ENCODE peak calls at places on chromosomes 6 and 20, in seven cellular contexts. One of them, this sample, is unnamed. For H3K4me1 and H3K27me3, the result is how much of the 10 kb centered on the place peaks cover.

GRCh38 chr20:62893700-62894099 is 32.1 kb upstream of the TCFL5 start:
- DNase-seq in endothelial cell of umbilical vein: no peak
- DNase-seq in lung: no peak
- DNase-seq in stomach: no peak
- DNase-seq in foreskin keratinocyte: no peak
- DNase-seq in CD8-positive, alpha-beta T cell: no peak
- DNase-seq in CD4-positive, alpha-beta memory T cell: no peak
- DNase-seq in this sample: no peak

GRCh38 chr20:45036044-45036755 is 64.7 kb downstream of the KCNS1 start:
- DNase-seq in endothelial cell of umbilical vein: peak
- DNase-seq in lung: no peak
- DNase-seq in stomach: no peak
- DNase-seq in foreskin keratinocyte: peak
- DNase-seq in CD8-positive, alpha-beta T cell: no peak
- DNase-seq in CD4-positive, alpha-beta memory T cell: peak
- DNase-seq in this sample: peak

GRCh38 chr6:105646391-105646867 is 243.5 kb upstream of the PREP start:
- DNase-seq in endothelial cell of umbilical vein: no peak
- DNase-seq in lung: no peak
- DNase-seq in stomach: no peak
- DNase-seq in foreskin keratinocyte: peak
- DNase-seq in CD8-positive, alpha-beta T cell: no peak
- DNase-seq in CD4-positive, alpha-beta memory T cell: peak
- DNase-seq in this sample: no peak

GRCh38 chr20:9570612-9571011 is 56.2 kb downstream of the LAMP5 start:
- DNase-seq in endothelial cell of umbilical vein: no peak
- DNase-seq in lung: no peak
- DNase-seq in stomach: no peak
- DNase-seq in foreskin keratinocyte: no peak
- DNase-seq in CD8-positive, alpha-beta T cell: no peak
- DNase-seq in CD4-positive, alpha-beta memory T cell: no peak
- DNase-seq in this sample: no peak

GRCh38 chr20:16505894-16506293 is 67.4 kb downstream of the KIF16B start:
- DNase-seq in endothelial cell of umbilical vein: no peak
- DNase-seq in lung: no peak
- DNase-seq in stomach: no peak
- DNase-seq in foreskin keratinocyte: no peak
- DNase-seq in CD8-positive, alpha-beta T cell: no peak
- DNase-seq in CD4-positive, alpha-beta memory T cell: no peak
- DNase-seq in this sample: no peak

GRCh38 chr20:15923030-15923776 is 650.0 kb downstream of the KIF16B start:
- DNase-seq in endothelial cell of umbilical vein: no peak
- DNase-seq in lung: no peak
- DNase-seq in stomach: no peak
- DNase-seq in foreskin keratinocyte: no peak
- DNase-seq in CD8-positive, alpha-beta T cell: no peak
- DNase-seq in CD4-positive, alpha-beta memory T cell: no peak
- DNase-seq in this sample: no peak

GRCh38 chr20:3697588-3698235 is 14.7 kb downstream of the SIGLEC1 start:
- DNase-seq in endothelial cell of umbilical vein: no peak
- DNase-seq in lung: no peak
- DNase-seq in stomach: no peak
- DNase-seq in foreskin keratinocyte: no peak
- DNase-seq in CD8-positive, alpha-beta T cell: no peak
- DNase-seq in CD4-positive, alpha-beta memory T cell: no peak
- DNase-seq in this sample: no peak

GRCh38 chr6:106446287-106446885 is 85.9 kb downstream of the CRYBG1 start:
- DNase-seq in endothelial cell of umbilical vein: peak
- DNase-seq in lung: no peak
- DNase-seq in stomach: no peak
- DNase-seq in foreskin keratinocyte: no peak
- DNase-seq in CD8-positive, alpha-beta T cell: no peak
- DNase-seq in CD4-positive, alpha-beta memory T cell: no peak
- DNase-seq in this sample: no peak

GRCh38 chr20:36070451-36070850 is 84.1 kb upstream of the EPB41L1 start:
- DNase-seq in endothelial cell of umbilical vein: no peak
- DNase-seq in lung: no peak
- DNase-seq in stomach: no peak
- DNase-seq in foreskin keratinocyte: no peak
- DNase-seq in CD8-positive, alpha-beta T cell: no peak
- DNase-seq in CD4-positive, alpha-beta memory T cell: no peak
- DNase-seq in this sample: no peak

GRCh38 chr20:50373674-50374286 is 136.4 kb upstream of the PTPN1 start:
- DNase-seq in endothelial cell of umbilical vein: no peak
- DNase-seq in lung: no peak
- DNase-seq in stomach: no peak
- DNase-seq in foreskin keratinocyte: peak
- DNase-seq in CD8-positive, alpha-beta T cell: no peak
- DNase-seq in CD4-positive, alpha-beta memory T cell: no peak
- DNase-seq in this sample: no peak

GRCh38 chr20:20452254-20452676 is 84.4 kb downstream of the INSM1 start:
- DNase-seq in endothelial cell of umbilical vein: peak
- DNase-seq in lung: no peak
- DNase-seq in stomach: peak
- DNase-seq in foreskin keratinocyte: peak
- DNase-seq in CD8-positive, alpha-beta T cell: peak
- DNase-seq in CD4-positive, alpha-beta memory T cell: peak
- DNase-seq in this sample: no peak

GRCh38 chr6:6649824-6650349 is 61.4 kb downstream of the LY86 start:
- DNase-seq in endothelial cell of umbilical vein: no peak
- DNase-seq in lung: no peak
- DNase-seq in stomach: no peak
- DNase-seq in foreskin keratinocyte: no peak
- DNase-seq in CD8-positive, alpha-beta T cell: peak
- DNase-seq in CD4-positive, alpha-beta memory T cell: no peak
- DNase-seq in this sample: no peak

GRCh38 chr20:59125909-59126308 is 37.7 kb upstream of the ZNF831 start:
- DNase-seq in endothelial cell of umbilical vein: no peak
- DNase-seq in lung: no peak
- DNase-seq in stomach: no peak
- DNase-seq in foreskin keratinocyte: no peak
- DNase-seq in CD8-positive, alpha-beta T cell: peak
- DNase-seq in CD4-positive, alpha-beta memory T cell: no peak
- DNase-seq in this sample: no peak

GRCh38 chr20:50572922-50573777 is 63.0 kb downstream of the PTPN1 start:
- DNase-seq in endothelial cell of umbilical vein: peak
- DNase-seq in lung: no peak
- DNase-seq in stomach: no peak
- DNase-seq in foreskin keratinocyte: no peak
- DNase-seq in CD8-positive, alpha-beta T cell: no peak
- DNase-seq in CD4-positive, alpha-beta memory T cell: no peak
- DNase-seq in this sample: no peak

GRCh38 chr20:4091332-4092135 is 76.2 kb upstream of the RNF24 start:
- DNase-seq in endothelial cell of umbilical vein: peak
- DNase-seq in lung: peak
- DNase-seq in stomach: peak
- DNase-seq in foreskin keratinocyte: no peak
- DNase-seq in CD8-positive, alpha-beta T cell: peak
- DNase-seq in CD4-positive, alpha-beta memory T cell: no peak
- DNase-seq in this sample: no peak

GRCh38 chr20:61661583-61661982 is 404.1 kb downstream of the TAF4 start:
- DNase-seq in endothelial cell of umbilical vein: no peak
- DNase-seq in lung: no peak
- DNase-seq in stomach: no peak
- DNase-seq in foreskin keratinocyte: no peak
- DNase-seq in CD8-positive, alpha-beta T cell: no peak
- DNase-seq in CD4-positive, alpha-beta memory T cell: no peak
- DNase-seq in this sample: no peak

GRCh38 chr6:16544006-16544405 is 217.3 kb downstream of the ATXN1 start:
- DNase-seq in endothelial cell of umbilical vein: peak
- DNase-seq in lung: no peak
- DNase-seq in stomach: no peak
- DNase-seq in foreskin keratinocyte: no peak
- DNase-seq in CD8-positive, alpha-beta T cell: no peak
- DNase-seq in CD4-positive, alpha-beta memory T cell: no peak
- DNase-seq in this sample: no peak

GRCh38 chr6:150894935-150895686 is 29.6 kb downstream of the MTHFD1L start:
- DNase-seq in endothelial cell of umbilical vein: no peak
- DNase-seq in lung: no peak
- DNase-seq in stomach: no peak
- DNase-seq in foreskin keratinocyte: no peak
- DNase-seq in CD8-positive, alpha-beta T cell: no peak
- DNase-seq in CD4-positive, alpha-beta memory T cell: peak
- DNase-seq in this sample: peak

GRCh38 chr20:41175727-41176330 is 38.5 kb downstream of the PLCG1 start:
- DNase-seq in endothelial cell of umbilical vein: no peak
- DNase-seq in lung: no peak
- DNase-seq in stomach: no peak
- DNase-seq in foreskin keratinocyte: no peak
- DNase-seq in CD8-positive, alpha-beta T cell: no peak
- DNase-seq in CD4-positive, alpha-beta memory T cell: no peak
- DNase-seq in this sample: peak

GRCh38 chr6:111087106-111087835 is at the start of gene SLC16A10:
- DNase-seq in endothelial cell of umbilical vein: peak
- DNase-seq in lung: peak
- DNase-seq in stomach: peak
- DNase-seq in foreskin keratinocyte: no peak
- DNase-seq in CD8-positive, alpha-beta T cell: peak
- DNase-seq in CD4-positive, alpha-beta memory T cell: peak
- DNase-seq in this sample: peak

GRCh38 chr20:62025394-62025793 is 40.3 kb downstream of the TAF4 start:
- DNase-seq in endothelial cell of umbilical vein: peak
- DNase-seq in lung: no peak
- DNase-seq in stomach: no peak
- DNase-seq in foreskin keratinocyte: no peak
- DNase-seq in CD8-positive, alpha-beta T cell: no peak
- DNase-seq in CD4-positive, alpha-beta memory T cell: no peak
- DNase-seq in this sample: no peak

GRCh38 chr6:138428943-138429616 is 25.1 kb downstream of the HEBP2 start:
- DNase-seq in endothelial cell of umbilical vein: peak
- DNase-seq in lung: no peak
- DNase-seq in stomach: no peak
- DNase-seq in foreskin keratinocyte: peak
- DNase-seq in CD8-positive, alpha-beta T cell: no peak
- DNase-seq in CD4-positive, alpha-beta memory T cell: no peak
- DNase-seq in this sample: peak

GRCh38 chr6:40550096-40550731 is 37.0 kb downstream of the LRFN2 start:
- DNase-seq in endothelial cell of umbilical vein: peak
- DNase-seq in lung: peak
- DNase-seq in stomach: peak
- DNase-seq in foreskin keratinocyte: peak
- DNase-seq in CD8-positive, alpha-beta T cell: no peak
- DNase-seq in CD4-positive, alpha-beta memory T cell: no peak
- DNase-seq in this sample: peak

GRCh38 chr6:155185544-155185943 is 78.3 kb upstream of the CLDN20 start:
- DNase-seq in endothelial cell of umbilical vein: peak
- DNase-seq in lung: no peak
- DNase-seq in stomach: peak
- DNase-seq in foreskin keratinocyte: peak
- DNase-seq in CD8-positive, alpha-beta T cell: no peak
- DNase-seq in CD4-positive, alpha-beta memory T cell: no peak
- DNase-seq in this sample: peak

GRCh38 chr6:134168580-134169223 is 116.3 kb upstream of the SLC2A12 start:
- DNase-seq in endothelial cell of umbilical vein: no peak
- DNase-seq in lung: no peak
- DNase-seq in stomach: no peak
- DNase-seq in foreskin keratinocyte: peak
- DNase-seq in CD8-positive, alpha-beta T cell: no peak
- DNase-seq in CD4-positive, alpha-beta memory T cell: no peak
- DNase-seq in this sample: no peak

GRCh38 chr6:148524976-148525375 is 182.3 kb downstream of the SASH1 start:
- DNase-seq in endothelial cell of umbilical vein: peak
- DNase-seq in lung: no peak
- DNase-seq in stomach: no peak
- DNase-seq in foreskin keratinocyte: no peak
- DNase-seq in CD8-positive, alpha-beta T cell: no peak
- DNase-seq in CD4-positive, alpha-beta memory T cell: no peak
- DNase-seq in this sample: no peak

GRCh38 chr6:1086446-1086845 is 225.5 kb upstream of the FOXQ1 start:
- DNase-seq in endothelial cell of umbilical vein: no peak
- DNase-seq in lung: no peak
- DNase-seq in stomach: no peak
- DNase-seq in foreskin keratinocyte: no peak
- DNase-seq in CD8-positive, alpha-beta T cell: no peak
- DNase-seq in CD4-positive, alpha-beta memory T cell: no peak
- DNase-seq in this sample: no peak
- H3K4me1 ChIP-seq in endothelial cell of umbilical vein: under half
- H3K4me1 ChIP-seq in lung: under half
- H3K4me1 ChIP-seq in stomach: under half
- H3K4me1 ChIP-seq in foreskin keratinocyte: under half
- H3K4me1 ChIP-seq in CD8-positive, alpha-beta T cell: under half
- H3K4me1 ChIP-seq in CD4-positive, alpha-beta memory T cell: under half
- H3K4me1 ChIP-seq in this sample: under half

GRCh38 chr6:37704066-37704465 is 6.4 kb upstream of the MDGA1 start:
- DNase-seq in endothelial cell of umbilical vein: no peak
- DNase-seq in lung: no peak
- DNase-seq in stomach: no peak
- DNase-seq in foreskin keratinocyte: no peak
- DNase-seq in CD8-positive, alpha-beta T cell: no peak
- DNase-seq in CD4-positive, alpha-beta memory T cell: no peak
- DNase-seq in this sample: no peak
- H3K27me3 ChIP-seq in endothelial cell of umbilical vein: under half
- H3K27me3 ChIP-seq in lung: under half
- H3K27me3 ChIP-seq in stomach: under half
- H3K27me3 ChIP-seq in foreskin keratinocyte: under half
- H3K27me3 ChIP-seq in CD8-positive, alpha-beta T cell: under half
- H3K27me3 ChIP-seq in CD4-positive, alpha-beta memory T cell: under half
- H3K27me3 ChIP-seq in this sample: under half

GRCh38 chr20:23133560-23133998 is 47.5 kb upstream of the CD93 start:
- DNase-seq in endothelial cell of umbilical vein: peak
- DNase-seq in lung: no peak
- DNase-seq in stomach: no peak
- DNase-seq in foreskin keratinocyte: no peak
- DNase-seq in CD8-positive, alpha-beta T cell: no peak
- DNase-seq in CD4-positive, alpha-beta memory T cell: no peak
- DNase-seq in this sample: no peak
- H3K27ac ChIP-seq in endothelial cell of umbilical vein: peak
- H3K27ac ChIP-seq in lung: peak
- H3K27ac ChIP-seq in stomach: peak
- H3K27ac ChIP-seq in foreskin keratinocyte: no peak
- H3K27ac ChIP-seq in CD8-positive, alpha-beta T cell: no peak
- H3K27ac ChIP-seq in CD4-positive, alpha-beta memory T cell: no peak
- H3K27ac ChIP-seq in this sample: no peak

DNA sequence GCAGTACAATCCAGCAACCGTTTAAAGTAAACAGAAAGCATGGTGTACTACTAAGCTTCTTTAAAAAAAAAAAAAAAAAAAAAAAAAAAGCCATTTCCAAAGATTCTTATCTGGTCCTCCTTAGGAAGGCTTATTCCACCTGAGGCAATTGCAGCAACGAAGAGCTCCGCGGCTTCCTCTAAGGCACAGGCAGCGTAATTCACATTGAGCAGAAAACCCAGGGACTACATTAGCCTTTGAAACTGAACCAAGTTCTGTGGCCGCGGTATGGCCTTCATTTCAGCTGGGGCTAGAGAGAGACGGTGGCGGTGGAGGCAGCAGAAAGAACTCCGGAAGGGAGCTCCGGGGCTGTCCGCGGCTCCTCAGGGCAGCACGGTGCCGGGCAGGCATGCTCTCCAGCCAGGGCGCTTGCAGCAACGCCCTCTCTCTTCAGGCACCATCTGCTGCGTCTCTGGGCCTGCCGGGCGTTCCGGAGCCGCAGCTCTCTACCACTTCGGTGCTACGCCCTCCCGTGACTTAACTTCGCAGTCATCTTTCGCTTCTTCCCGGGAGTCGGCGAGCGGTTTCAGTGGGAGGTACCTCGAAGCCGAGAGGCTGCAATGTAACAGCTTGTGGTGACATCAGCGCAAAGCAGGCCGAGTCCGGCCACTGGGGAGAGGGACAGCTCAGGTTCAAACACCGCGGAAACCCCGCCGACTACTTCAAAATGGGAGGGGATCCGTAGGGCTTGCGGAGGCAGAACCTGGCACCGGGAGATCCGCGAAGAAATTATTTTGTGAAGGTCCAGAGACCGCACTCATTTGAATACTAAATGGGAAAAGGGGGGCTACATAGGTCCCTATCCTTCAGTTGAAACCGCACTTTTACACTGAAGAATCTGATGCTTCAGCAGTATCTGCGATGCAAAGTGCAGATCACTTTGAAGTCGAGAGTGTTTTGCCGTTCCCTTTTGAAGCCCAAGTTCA is 100.0 kb downstream of the DST start:
- DNase-seq in endothelial cell of umbilical vein: peak
- DNase-seq in lung: peak
- DNase-seq in stomach: peak
- DNase-seq in foreskin keratinocyte: peak
- DNase-seq in CD8-positive, alpha-beta T cell: peak
- DNase-seq in CD4-positive, alpha-beta memory T cell: peak
- DNase-seq in this sample: peak
- H3K4me1 ChIP-seq in endothelial cell of umbilical vein: under half
- H3K4me1 ChIP-seq in lung: under half
- H3K4me1 ChIP-seq in stomach: under half
- H3K4me1 ChIP-seq in foreskin keratinocyte: under half
- H3K4me1 ChIP-seq in CD8-positive, alpha-beta T cell: under half
- H3K4me1 ChIP-seq in CD4-positive, alpha-beta memory T cell: under half
- H3K4me1 ChIP-seq in this sample: under half

This sample was measured in SJSA1.